ENCODE peak calls at places on chromosomes 3 and 15, in four cellular contexts. E is HCT116, F is lower leg skin, L is upper lobe of left lung. Z is an unnamed sample.

GRCh38 chr15:78360426-78360825 is 20.3 kb downstream of the CRABP1 start:
- DNase-seq in L (no peak), E (no peak), F (no peak), Z (no peak)

GRCh38 chr3:111667621-111668239 is 72.6 kb upstream of the ZBED2 start:
- DNase-seq in L (peak), F (no peak), E (no peak), Z (no peak)

GRCh38 chr3:51538115-51538458 is 432 bp upstream of the RAD54L2 start:
- DNase-seq in L (no peak), F (no peak), E (no peak), Z (no peak)

GRCh38 chr3:129824926-129825541 is 68.5 kb downstream of the TMCC1 start:
- DNase-seq in E (peak), F (no peak), L (no peak), Z (no peak)

GRCh38 chr3:64921666-64922065 is 233.9 kb upstream of the ADAMTS9 start:
- DNase-seq in L (no peak), E (no peak), F (no peak), Z (no peak)

GRCh38 chr15:74535388-74536084 is 5.5 kb upstream of the ARID3B start:
- DNase-seq in E (no peak), L (no peak), F (peak), Z (no peak)

GRCh38 chr3:102447272-102447671 is 12.5 kb downstream of the ZPLD1 start:
- DNase-seq in E (no peak), L (no peak), F (no peak), Z (no peak)

GRCh38 chr15:77574521-77575202 is 58.0 kb downstream of the LINGO1 start:
- DNase-seq in E (no peak), F (no peak), L (no peak), Z (no peak)

GRCh38 chr3:187698499-187699399 is 3.6 kb downstream of the RTP2 start:
- DNase-seq in E (no peak), F (no peak), L (no peak), Z (no peak)

GRCh38 chr3:195042741-195043611 is 228.0 kb downstream of the XXYLT1 start:
- DNase-seq in L (no peak), E (no peak), F (peak), Z (no peak)

GRCh38 chr3:160950954-160951353 is 154.2 kb downstream of the B3GALNT1 start:
- DNase-seq in F (no peak), E (no peak), L (no peak), Z (no peak)

GRCh38 chr3:160945346-160945745 is 159.8 kb downstream of the B3GALNT1 start:
- DNase-seq in E (no peak), F (no peak), L (no peak), Z (no peak)

GRCh38 chr3:160950542-160950941 is 154.6 kb downstream of the B3GALNT1 start:
- DNase-seq in L (no peak), E (no peak), F (no peak), Z (no peak)

GRCh38 chr3:160949460-160949859 is 155.7 kb downstream of the B3GALNT1 start:
- DNase-seq in F (no peak), E (no peak), L (no peak), Z (no peak)

DNA sequence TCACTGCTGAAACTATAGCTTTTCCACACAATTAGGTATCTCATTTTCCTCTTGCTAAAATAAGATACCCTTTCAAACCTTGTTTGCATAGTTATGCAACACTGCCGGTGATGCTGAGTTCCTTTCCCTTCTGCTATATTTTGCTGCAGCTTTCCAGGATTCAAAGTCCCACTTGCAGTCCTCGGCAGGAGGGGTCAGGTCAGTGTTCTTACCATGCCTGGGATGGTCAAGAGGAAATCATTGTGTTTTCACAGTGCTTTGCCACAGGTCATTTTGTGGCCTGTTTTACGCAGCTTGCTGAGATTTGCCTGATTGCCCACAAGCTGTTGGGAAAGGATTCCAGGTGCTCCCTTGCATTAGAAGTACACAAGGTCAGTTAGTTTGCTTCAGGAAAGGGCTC is 156.9 kb downstream of the B3GALNT1 start:
- DNase-seq in F (no peak), L (no peak), E (no peak), Z (no peak)
- TF ChIP-seq POLR2A in F (no peak), L (no peak), E (no peak), Z (no peak)

DNA sequence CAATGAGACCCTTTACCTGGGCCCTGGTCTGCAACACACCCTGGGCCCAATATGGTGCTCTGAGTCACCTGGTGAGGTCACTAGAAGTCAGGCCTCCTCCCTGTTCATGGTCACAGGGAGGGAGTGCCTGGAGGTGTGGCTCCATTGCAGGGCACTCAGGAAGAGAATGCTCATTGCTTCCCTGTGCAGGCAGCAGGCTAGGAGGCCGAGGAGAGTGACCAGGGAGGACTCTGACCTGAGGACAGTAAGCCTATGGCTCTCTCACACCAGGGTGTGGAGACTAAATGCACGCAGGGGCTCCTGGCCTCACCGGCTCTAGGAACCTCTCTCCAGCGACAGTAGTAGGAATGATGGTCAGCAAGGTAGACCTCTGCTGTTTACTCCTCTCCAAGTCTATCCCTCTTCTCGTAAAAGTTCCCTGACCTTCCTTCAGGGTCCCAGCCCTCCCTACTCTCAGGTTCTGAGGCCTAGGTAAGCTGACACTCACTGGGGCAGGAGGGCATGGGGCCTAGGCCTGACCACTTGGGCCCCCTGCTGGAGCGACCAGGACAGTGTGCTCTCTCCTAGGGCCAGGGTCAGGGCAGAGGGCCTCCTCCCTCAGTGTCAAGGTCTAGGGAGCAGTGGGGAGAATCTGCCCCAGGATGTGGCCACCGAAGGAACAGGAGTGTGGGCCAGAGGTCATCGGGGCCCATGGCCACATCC is 9.6 kb upstream of the SLCO2A1 start:
- DNase-seq in F (no peak), E (peak), L (no peak), Z (no peak)
- TF ChIP-seq CTCF in F (no peak), E (peak), L (no peak), Z (no peak)

GRCh38 chr15:66080791-66081475 is 172.6 kb downstream of the MEGF11 start:
- DNase-seq in E (no peak), F (no peak), L (no peak), Z (no peak)

GRCh38 chr15:66089049-66089448 is 164.5 kb downstream of the MEGF11 start:
- DNase-seq in L (no peak), F (no peak), E (no peak), Z (peak)

GRCh38 chr15:66078929-66079275 is 174.6 kb downstream of the MEGF11 start:
- DNase-seq in L (no peak), F (peak), E (no peak), Z (no peak)

GRCh38 chr15:66085128-66085527 is 168.4 kb downstream of the MEGF11 start:
- DNase-seq in F (no peak), L (no peak), E (no peak), Z (no peak)

GRCh38 chr15:66084704-66085103 is 168.8 kb downstream of the MEGF11 start:
- DNase-seq in E (no peak), L (no peak), F (no peak), Z (no peak)
- TF ChIP-seq POLR2A in E (no peak), L (no peak), F (no peak), Z (no peak)

DNA sequence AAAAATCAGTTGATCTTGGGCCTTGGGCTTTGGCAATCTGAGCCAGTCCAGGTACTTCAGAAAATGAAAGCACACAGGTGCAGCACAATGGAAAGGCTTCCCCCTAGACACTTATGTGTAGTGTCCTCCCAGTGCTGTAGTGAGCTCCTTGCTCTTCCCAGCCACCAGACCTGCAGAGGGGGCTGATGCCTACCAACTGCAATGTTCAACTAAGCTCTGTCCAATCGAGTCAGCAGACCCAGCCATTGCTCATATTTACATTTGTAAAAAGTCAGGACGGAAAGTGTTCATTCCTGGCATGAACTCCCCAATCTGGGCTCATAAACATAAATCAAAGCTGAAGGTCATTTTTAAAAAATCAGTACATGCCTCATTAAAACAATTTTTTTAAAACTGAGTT is 73.0 kb downstream of the FOXP1 start:
- DNase-seq in F (no peak), E (no peak), L (peak), Z (no peak)
- TF ChIP-seq CTCF in F (no peak), E (no peak), L (no peak), Z (no peak)

GRCh38 chr15:65812921-65813320 is 20.8 kb upstream of the DENND4A start:
- DNase-seq in F (no peak), L (no peak), E (no peak), Z (no peak)
- TF ChIP-seq POLR2A in F (no peak), L (no peak), E (no peak), Z (no peak)

DNA sequence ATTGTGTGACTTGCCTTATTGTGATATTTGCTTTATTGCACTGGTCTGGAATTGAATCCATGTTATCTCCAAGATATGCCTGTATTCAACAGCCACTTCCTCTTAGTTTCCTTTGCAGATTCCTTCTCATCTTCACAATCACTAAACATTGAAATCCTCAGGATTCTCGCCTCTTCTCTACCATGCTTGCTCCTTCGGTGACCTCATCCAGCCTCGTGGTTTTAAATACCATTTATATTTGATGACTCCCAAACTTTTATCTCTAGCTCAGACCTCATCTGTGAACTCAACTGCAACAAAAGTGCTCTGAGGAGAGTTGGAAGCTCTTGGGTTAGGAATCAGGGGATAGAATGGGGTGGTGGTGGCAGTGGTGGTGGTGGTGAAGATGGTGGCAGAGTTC is 19.9 kb downstream of the POLR2M start:
- DNase-seq in L (no peak), E (no peak), F (no peak), Z (no peak)
- TF ChIP-seq CTCF in L (no peak), E (no peak), F (no peak), Z (no peak)

GRCh38 chr3:197749601-197750395 is at the start of gene FYTTD1:
- DNase-seq in L (peak), E (peak), F (peak), Z (peak)
- TF ChIP-seq POLR2A in L (peak), E (peak), F (peak), Z (peak)

GRCh38 chr15:45200799-45201556 is 13.2 kb upstream of the SHF start:
- DNase-seq in L (peak), F (peak), E (peak), Z (peak)
- TF ChIP-seq CTCF in L (no peak), F (no peak), E (no peak), Z (no peak)

DNA sequence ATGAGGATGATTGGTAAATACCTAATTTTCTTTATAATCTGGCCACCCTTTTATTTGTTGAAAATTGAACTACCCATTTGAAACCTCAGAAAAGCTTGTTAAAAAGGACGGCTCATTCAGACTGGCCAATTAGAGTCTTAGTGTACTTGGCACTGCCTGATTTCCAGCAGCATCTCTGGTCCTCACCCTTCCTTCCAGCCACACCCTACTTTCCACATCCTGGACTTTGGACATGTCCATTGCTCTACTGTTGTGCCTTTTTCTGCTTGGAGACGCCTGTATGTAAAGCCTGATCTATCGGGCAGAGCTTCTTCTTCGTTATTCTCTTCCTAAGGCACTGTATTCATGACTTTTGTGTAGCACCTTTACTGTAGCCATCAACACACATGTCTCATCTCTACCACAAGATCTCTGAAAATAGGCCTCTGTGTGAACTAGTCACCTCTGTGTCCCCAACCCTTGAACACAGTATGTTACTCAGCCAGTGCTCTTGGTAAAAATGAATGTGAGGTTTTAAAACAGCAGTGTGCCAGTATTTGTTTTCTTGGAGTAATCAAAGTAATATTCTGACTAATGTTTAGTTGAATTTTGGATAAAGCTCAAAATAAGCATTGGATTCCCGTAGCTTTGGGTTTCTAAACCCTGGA is 6.8 kb downstream of the RBM5 start:
- DNase-seq in E (no peak), F (no peak), L (no peak), Z (no peak)
- TF ChIP-seq POLR2A in E (no peak), F (no peak), L (no peak), Z (no peak)

GRCh38 chr15:59741274-59741906 is 52.3 kb upstream of the BNIP2 start:
- DNase-seq in E (peak), F (no peak), L (no peak), Z (no peak)

GRCh38 chr15:59738676-59739075 is 49.6 kb upstream of the BNIP2 start:
- DNase-seq in E (no peak), F (no peak), L (no peak), Z (no peak)

GRCh38 chr15:59739557-59740186 is 50.6 kb upstream of the BNIP2 start:
- DNase-seq in L (no peak), E (no peak), F (no peak), Z (no peak)

GRCh38 chr15:59736181-59736580 is 47.1 kb upstream of the BNIP2 start:
- DNase-seq in E (no peak), F (no peak), L (no peak), Z (no peak)
- TF ChIP-seq CTCF in E (no peak), F (no peak), L (no peak), Z (no peak)